ENCODE peak calls at places on chromosomes 11 and 22, in seven cellular contexts. One of them, this sample, is unnamed.
A peak's percentile ranks its signal among the peaks of the same experiment; 100 is the strongest.

GRCh38 chr22:29872145-29872893 is 10.7 kb upstream of the MTMR3 start:
- DNase-seq in K562: no peak
- DNase-seq in pancreas: no peak
- DNase-seq in HFF-Myc: no peak
- DNase-seq in Caco-2: no peak
- DNase-seq in IMR-90: no peak
- DNase-seq in kidney epithelial cell: no peak
- DNase-seq in this sample: no peak

GRCh38 chr11:65290448-65291165 is 24.1 kb upstream of the CDC42EP2 start:
- DNase-seq in HFF-Myc: peak; percentile 89
- DNase-seq in kidney epithelial cell: no peak
- DNase-seq in pancreas: peak; percentile 88
- DNase-seq in IMR-90: peak; percentile 100
- DNase-seq in K562: peak; percentile 34
- DNase-seq in Caco-2: no peak
- DNase-seq in this sample: peak; percentile 99

GRCh38 chr22:47851586-47851985 is 1089.1 kb downstream of the TBC1D22A start:
- DNase-seq in kidney epithelial cell: no peak
- DNase-seq in K562: no peak
- DNase-seq in pancreas: no peak
- DNase-seq in HFF-Myc: no peak
- DNase-seq in IMR-90: no peak
- DNase-seq in Caco-2: no peak
- DNase-seq in this sample: no peak

GRCh38 chr22:44685384-44686056 is 16.5 kb upstream of the PRR5 start:
- DNase-seq in K562: peak; percentile 66
- DNase-seq in IMR-90: peak; percentile 51
- DNase-seq in pancreas: peak; percentile 25
- DNase-seq in HFF-Myc: peak; percentile 78
- DNase-seq in kidney epithelial cell: no peak
- DNase-seq in Caco-2: peak; percentile 77
- DNase-seq in this sample: no peak

GRCh38 chr11:109309153-109309552 is 112.8 kb upstream of the C11orf87 start:
- DNase-seq in pancreas: no peak
- DNase-seq in kidney epithelial cell: no peak
- DNase-seq in IMR-90: no peak
- DNase-seq in Caco-2: no peak
- DNase-seq in HFF-Myc: no peak
- DNase-seq in K562: no peak
- DNase-seq in this sample: peak; percentile 3

GRCh38 chr22:29712119-29712518 is 7.7 kb upstream of the CABP7 start:
- DNase-seq in K562: no peak
- DNase-seq in Caco-2: no peak
- DNase-seq in HFF-Myc: no peak
- DNase-seq in IMR-90: no peak
- DNase-seq in kidney epithelial cell: no peak
- DNase-seq in pancreas: no peak
- DNase-seq in this sample: no peak

GRCh38 chr11:111918390-111919256 is at the start of gene C11orf52:
- DNase-seq in pancreas: peak; percentile 94
- DNase-seq in kidney epithelial cell: peak; percentile 67
- DNase-seq in K562: no peak
- DNase-seq in Caco-2: peak; percentile 92
- DNase-seq in IMR-90: peak; percentile 57
- DNase-seq in HFF-Myc: no peak
- DNase-seq in this sample: no peak

GRCh38 chr11:2090172-2091111 is 48.7 kb downstream of the IGF2 start:
- DNase-seq in kidney epithelial cell: no peak
- DNase-seq in HFF-Myc: no peak
- DNase-seq in pancreas: no peak
- DNase-seq in K562: no peak
- DNase-seq in Caco-2: no peak
- DNase-seq in IMR-90: no peak
- DNase-seq in this sample: no peak

GRCh38 chr11:22711880-22712279 is 45.5 kb downstream of the GAS2 start:
- DNase-seq in kidney epithelial cell: no peak
- DNase-seq in pancreas: no peak
- DNase-seq in K562: no peak
- DNase-seq in Caco-2: no peak
- DNase-seq in HFF-Myc: no peak
- DNase-seq in IMR-90: no peak
- DNase-seq in this sample: no peak

GRCh38 chr11:65403607-65404121 is 17.2 kb downstream of the FRMD8 start:
- DNase-seq in IMR-90: no peak
- DNase-seq in pancreas: no peak
- DNase-seq in kidney epithelial cell: no peak
- DNase-seq in Caco-2: no peak
- DNase-seq in HFF-Myc: no peak
- DNase-seq in K562: no peak
- DNase-seq in this sample: peak; percentile 4

DNA sequence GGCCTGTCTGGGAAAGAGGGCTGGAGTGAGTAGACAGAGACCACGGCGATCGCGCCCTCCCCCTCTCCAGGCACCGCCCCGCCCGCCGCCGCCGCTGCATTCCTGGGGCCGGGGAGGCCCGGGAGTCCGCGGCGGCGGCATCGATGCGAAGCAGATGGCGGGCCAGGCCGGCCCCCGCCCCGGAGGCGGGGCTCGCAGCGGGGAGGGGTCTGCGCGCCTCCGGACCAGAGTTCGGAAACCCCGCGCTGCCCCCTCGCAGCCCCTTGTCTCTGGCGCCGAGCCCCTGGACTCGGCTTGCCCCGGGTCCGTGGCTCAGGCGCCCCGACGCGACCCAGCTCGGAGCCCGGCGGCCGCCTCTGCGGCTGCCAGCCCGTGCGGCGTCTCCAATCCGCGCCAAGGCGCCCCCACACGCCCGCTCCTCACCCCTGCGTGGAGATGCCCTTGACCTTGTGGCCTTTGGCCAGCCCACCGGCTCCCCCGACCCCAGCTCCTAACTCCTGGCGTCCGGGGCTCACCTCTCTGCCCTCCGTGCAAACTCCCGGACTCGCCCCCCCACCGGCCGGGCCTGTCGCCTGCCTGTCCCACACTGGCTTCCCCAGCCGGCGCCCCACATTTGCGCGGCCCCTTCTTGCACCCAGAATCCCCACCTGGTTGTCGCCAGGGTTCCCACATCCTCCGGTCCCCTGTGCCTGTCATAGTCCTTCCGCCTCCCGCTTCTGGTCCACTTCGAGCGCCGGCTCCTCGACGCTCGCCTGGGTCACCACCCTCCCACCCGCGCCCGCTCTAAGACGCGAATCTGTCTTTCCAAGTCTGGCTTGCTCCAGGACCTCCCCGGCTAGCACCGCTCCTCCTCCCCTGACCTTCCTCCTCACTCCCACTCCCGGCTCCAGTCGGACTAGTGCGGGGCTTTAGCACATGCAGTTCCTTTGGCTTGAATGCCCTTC is 1.0 kb downstream of the SCARF2 start:
- DNase-seq in kidney epithelial cell: no peak
- DNase-seq in pancreas: no peak
- DNase-seq in Caco-2: peak; percentile 61
- DNase-seq in HFF-Myc: no peak
- DNase-seq in K562: peak; percentile 95
- DNase-seq in IMR-90: peak; percentile 30
- DNase-seq in this sample: peak; percentile 53
- H3K4me3 ChIP-seq in kidney epithelial cell: peak overlapping the region; percentile 65
- H3K4me3 ChIP-seq in pancreas: no peak overlapping the region
- H3K4me3 ChIP-seq in Caco-2: peak overlapping the region; percentile 35
- H3K4me3 ChIP-seq in HFF-Myc: peak overlapping the region; percentile 79
- H3K4me3 ChIP-seq in K562: no peak overlapping the region
- H3K4me3 ChIP-seq in IMR-90: peak overlapping the region; percentile 90
- H3K4me3 ChIP-seq in this sample: peak overlapping the region; percentile 98

GRCh38 chr11:69167130-69167915 is 11.6 kb downstream of the SMIM38 start:
- DNase-seq in kidney epithelial cell: no peak
- DNase-seq in K562: no peak
- DNase-seq in IMR-90: no peak
- DNase-seq in Caco-2: no peak
- DNase-seq in pancreas: no peak
- DNase-seq in HFF-Myc: no peak
- DNase-seq in this sample: no peak

GRCh38 chr11:69164824-69165223 is 9.1 kb downstream of the SMIM38 start:
- DNase-seq in K562: no peak
- DNase-seq in HFF-Myc: no peak
- DNase-seq in kidney epithelial cell: no peak
- DNase-seq in pancreas: no peak
- DNase-seq in IMR-90: no peak
- DNase-seq in Caco-2: no peak
- DNase-seq in this sample: no peak

GRCh38 chr11:69165775-69166174 is 10.0 kb downstream of the SMIM38 start:
- DNase-seq in pancreas: no peak
- DNase-seq in HFF-Myc: no peak
- DNase-seq in Caco-2: no peak
- DNase-seq in K562: no peak
- DNase-seq in IMR-90: no peak
- DNase-seq in kidney epithelial cell: no peak
- DNase-seq in this sample: no peak

GRCh38 chr11:69167916-69168691 is 12.4 kb downstream of the SMIM38 start:
- DNase-seq in pancreas: no peak
- DNase-seq in IMR-90: peak; percentile 31
- DNase-seq in K562: no peak
- DNase-seq in kidney epithelial cell: no peak
- DNase-seq in Caco-2: no peak
- DNase-seq in HFF-Myc: no peak
- DNase-seq in this sample: peak; percentile 68

DNA sequence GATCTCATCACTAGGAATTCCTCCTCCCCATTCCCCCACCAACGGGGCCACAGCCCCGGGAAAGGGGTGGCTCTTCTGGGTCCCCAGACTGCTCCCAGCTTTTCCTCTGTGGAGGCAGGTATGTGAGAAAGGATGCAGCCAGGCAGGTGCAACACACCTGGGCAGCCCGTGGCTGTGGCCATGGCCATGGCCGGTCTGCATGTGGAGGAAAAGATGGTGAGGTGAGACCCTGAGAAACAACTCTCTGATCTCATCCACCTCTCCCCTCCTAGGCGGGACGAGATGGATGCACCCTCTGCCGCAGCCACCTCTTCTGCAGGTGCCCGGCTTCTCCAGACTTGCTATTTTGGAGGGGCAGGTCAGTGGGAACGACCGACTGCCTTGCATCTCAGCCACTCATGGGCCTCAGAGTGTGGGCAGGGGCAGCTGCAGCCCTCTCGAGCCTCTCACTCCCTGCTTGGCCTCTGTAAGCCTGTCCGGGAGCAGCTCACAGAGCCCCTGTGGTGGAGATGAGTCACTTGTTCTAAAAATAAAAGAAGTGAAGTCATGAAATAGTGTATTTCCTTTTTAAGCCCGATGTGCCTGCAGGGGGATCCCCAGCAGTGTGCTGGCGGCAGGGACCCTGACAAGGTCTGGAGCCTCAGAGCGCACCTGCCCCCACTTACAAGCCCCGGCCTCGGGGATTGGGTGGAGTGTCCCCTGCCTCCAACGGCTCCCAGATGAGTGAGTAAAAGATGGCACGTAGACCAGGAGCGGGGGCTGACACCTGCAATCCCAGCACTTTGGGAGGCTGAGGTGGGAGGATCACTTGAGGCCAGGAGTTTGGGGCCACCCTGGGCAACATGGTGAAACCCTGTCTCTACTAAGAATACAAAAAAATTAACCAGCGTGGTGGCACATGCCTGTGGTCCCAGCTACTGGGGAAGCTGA is 10.7 kb downstream of the SMIM38 start:
- DNase-seq in pancreas: no peak
- DNase-seq in K562: peak; percentile 34
- DNase-seq in Caco-2: no peak
- DNase-seq in HFF-Myc: peak; percentile 61
- DNase-seq in IMR-90: peak; percentile 93
- DNase-seq in kidney epithelial cell: peak; percentile 83
- DNase-seq in this sample: peak; percentile 81
- TF ChIP-seq CTCF in pancreas: no peak
- TF ChIP-seq CTCF in K562: peak; percentile 18
- TF ChIP-seq CTCF in Caco-2: no peak
- TF ChIP-seq CTCF in HFF-Myc: peak; percentile 17
- TF ChIP-seq CTCF in IMR-90: peak; percentile 45
- TF ChIP-seq CTCF in kidney epithelial cell: peak; percentile 30
- TF ChIP-seq CTCF in this sample: peak; percentile 21

DNA sequence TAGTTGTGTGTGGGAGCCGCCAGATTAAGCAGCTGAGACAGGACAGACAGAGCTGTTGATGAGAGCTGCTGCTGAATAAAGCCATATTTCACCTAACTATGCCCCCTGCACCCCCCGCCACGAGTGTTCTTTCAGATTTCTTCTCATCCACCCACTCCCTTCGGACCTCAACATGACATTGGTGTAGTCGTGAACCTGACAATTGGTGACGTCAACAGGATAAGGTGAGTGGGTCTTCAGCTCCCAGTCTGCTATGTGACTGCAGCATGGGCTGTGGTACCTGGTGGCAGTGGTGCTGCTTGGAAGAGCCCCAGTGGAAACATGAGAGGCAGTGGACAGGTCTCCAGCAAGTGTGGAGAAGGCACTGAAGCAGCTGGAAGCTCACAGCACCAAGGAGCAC is 28.3 kb upstream of the KCNA4 start:
- DNase-seq in Caco-2: no peak
- DNase-seq in HFF-Myc: no peak
- DNase-seq in K562: no peak
- DNase-seq in pancreas: no peak
- DNase-seq in kidney epithelial cell: no peak
- DNase-seq in IMR-90: no peak
- DNase-seq in this sample: no peak
- H3K4me3 ChIP-seq in Caco-2: no peak overlapping the region
- H3K4me3 ChIP-seq in HFF-Myc: no peak overlapping the region
- H3K4me3 ChIP-seq in K562: no peak overlapping the region
- H3K4me3 ChIP-seq in pancreas: no peak overlapping the region
- H3K4me3 ChIP-seq in kidney epithelial cell: no peak overlapping the region
- H3K4me3 ChIP-seq in IMR-90: no peak overlapping the region
- H3K4me3 ChIP-seq in this sample: no peak overlapping the region

GRCh38 chr11:119100960-119101349 is 698 bp downstream of the DPAGT1 start:
- DNase-seq in K562: no peak
- DNase-seq in kidney epithelial cell: no peak
- DNase-seq in Caco-2: no peak
- DNase-seq in IMR-90: no peak
- DNase-seq in HFF-Myc: no peak
- DNase-seq in pancreas: no peak
- DNase-seq in this sample: no peak

GRCh38 chr11:119101759-119102423 is at the start of gene DPAGT1:
- DNase-seq in IMR-90: peak; percentile 97
- DNase-seq in K562: peak; percentile 62
- DNase-seq in kidney epithelial cell: peak; percentile 85
- DNase-seq in pancreas: peak; percentile 93
- DNase-seq in Caco-2: peak; percentile 97
- DNase-seq in HFF-Myc: peak; percentile 96
- DNase-seq in this sample: peak; percentile 95

GRCh38 chr11:119099707-119100106 is 1.9 kb downstream of the DPAGT1 start:
- DNase-seq in IMR-90: no peak
- DNase-seq in Caco-2: no peak
- DNase-seq in kidney epithelial cell: no peak
- DNase-seq in pancreas: no peak
- DNase-seq in HFF-Myc: no peak
- DNase-seq in K562: no peak
- DNase-seq in this sample: no peak

GRCh38 chr11:119100246-119100959 is 1.2 kb downstream of the DPAGT1 start:
- DNase-seq in Caco-2: peak; percentile 66
- DNase-seq in pancreas: no peak
- DNase-seq in K562: no peak
- DNase-seq in IMR-90: peak; percentile 54
- DNase-seq in HFF-Myc: no peak
- DNase-seq in kidney epithelial cell: no peak
- DNase-seq in this sample: peak; percentile 70

DNA sequence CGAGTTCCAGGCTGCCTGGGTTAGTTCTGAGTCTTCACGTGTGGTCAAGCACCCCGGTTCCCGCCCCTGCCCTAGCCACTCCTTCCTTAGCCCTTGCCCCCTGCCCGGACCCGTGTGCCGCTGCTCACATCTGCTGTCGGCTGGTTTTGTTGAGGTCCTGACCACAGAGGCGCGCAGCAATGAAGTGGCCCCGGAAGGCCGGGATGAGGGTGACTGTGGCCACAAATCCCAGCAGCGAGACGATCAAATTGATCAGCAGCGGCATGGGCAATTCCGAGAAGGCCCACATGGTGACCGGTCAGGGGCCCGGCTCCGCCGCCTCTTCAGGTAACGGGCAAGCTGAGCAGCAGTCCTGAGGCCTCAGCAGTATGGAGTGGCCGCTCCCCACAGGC is 290 bp downstream of the DPAGT1 start:
- DNase-seq in pancreas: no peak
- DNase-seq in Caco-2: no peak
- DNase-seq in IMR-90: no peak
- DNase-seq in kidney epithelial cell: no peak
- DNase-seq in K562: peak; percentile 55
- DNase-seq in HFF-Myc: no peak
- DNase-seq in this sample: no peak
- TF ChIP-seq CTCF in pancreas: no peak
- TF ChIP-seq CTCF in Caco-2: peak; percentile 26
- TF ChIP-seq CTCF in IMR-90: no peak
- TF ChIP-seq CTCF in kidney epithelial cell: no peak
- TF ChIP-seq CTCF in K562: peak; percentile 5
- TF ChIP-seq CTCF in HFF-Myc: no peak
- TF ChIP-seq CTCF in this sample: no peak